ENCODE peak calls at places on chromosome 16, in seven cellular contexts. V is NCI-H1092; C is stimulated activated naive CD8-positive, alpha-beta T cell treated with anti-CD3 and anti-CD28 coated beads, Interleukin-15, Interleukin-2, amounts not matched to agents 100 U/mL and 50 U/mL, for 24 hours; X is GOT3; M is lung; F is right lobe of liver; K is GM12865. W is an unnamed sample.

GRCh38 chr16:57699899-57700298 is 5.3 kb downstream of the DRC7 start:
- DNase-seq in X (no peak), V (no peak), F (no peak), C (no peak), M (no peak), K (no peak), W (no peak)

GRCh38 chr16:12439443-12440232 is 364.0 kb downstream of the CPPED1 start:
- DNase-seq in K (no peak), F (no peak), C (no peak), M (no peak), X (no peak), V (peak; percentile 70), W (no peak)

GRCh38 chr16:19888834-19889233 is 4.2 kb upstream of the GPRC5B start:
- DNase-seq in M (no peak), X (no peak), C (peak; percentile 16), F (no peak), K (no peak), V (no peak), W (no peak)

GRCh38 chr16:53829186-53829747 is 125.3 kb downstream of the FTO start:
- DNase-seq in C (no peak), V (no peak), F (no peak), M (no peak), X (no peak), K (no peak), W (no peak)

GRCh38 chr16:47851026-47851610 is 304.7 kb downstream of the ABCC12 start:
- DNase-seq in M (no peak), F (no peak), C (no peak), K (no peak), X (no peak), V (no peak), W (no peak)

GRCh38 chr16:71246309-71246708 is 15.8 kb upstream of the HYDIN start:
- DNase-seq in F (no peak), K (no peak), X (no peak), M (no peak), C (no peak), V (no peak), W (no peak)

GRCh38 chr16:86298166-86299131 is 211.9 kb upstream of the FOXF1 start:
- DNase-seq in F (no peak), K (no peak), M (no peak), X (no peak), V (no peak), C (no peak), W (no peak)

GRCh38 chr16:86337138-86337537 is 173.2 kb upstream of the FOXF1 start:
- DNase-seq in K (no peak), M (no peak), C (no peak), V (no peak), X (no peak), F (no peak), W (no peak)

GRCh38 chr16:79007614-79008013 is 592.9 kb downstream of the MAF start:
- DNase-seq in X (no peak), M (no peak), V (no peak), F (no peak), K (no peak), C (no peak), W (no peak)

GRCh38 chr16:2174396-2175131 is 19.0 kb downstream of the TRAF7 start:
- DNase-seq in F (no peak), V (no peak), X (no peak), M (no peak), C (no peak), K (no peak), W (no peak)

GRCh38 chr16:68900009-68900408 is 56.7 kb downstream of the TANGO6 start:
- DNase-seq in C (no peak), X (no peak), V (no peak), F (peak; percentile 73), M (no peak), K (no peak), W (no peak)

GRCh38 chr16:88882358-88883030 is 16.0 kb upstream of the PABPN1L start:
- DNase-seq in X (no peak), C (no peak), M (no peak), F (peak; percentile 79), K (peak; percentile 49), V (no peak), W (no peak)

GRCh38 chr16:67733734-67734470 is 14.8 kb upstream of the GFOD2 start:
- DNase-seq in M (no peak), C (no peak), X (no peak), F (no peak), V (no peak), K (no peak), W (no peak)

GRCh38 chr16:73420244-73421040 is 372.5 kb upstream of the ZFHX3 start:
- DNase-seq in M (no peak), C (no peak), X (no peak), F (no peak), K (no peak), V (no peak), W (peak; percentile 22)

GRCh38 chr16:87203060-87203656 is 114.0 kb downstream of the C16orf95 start:
- DNase-seq in C (peak; percentile 68), F (no peak), M (peak; percentile 47), V (peak; percentile 36), X (peak; percentile 47), K (peak; percentile 52), W (peak; percentile 87)

GRCh38 chr16:57169327-57169726 is 16.5 kb downstream of the PSME3IP1 start:
- DNase-seq in K (no peak), X (no peak), V (no peak), C (no peak), M (no peak), F (no peak), W (no peak)

GRCh38 chr16:24685539-24686432 is 43.7 kb upstream of the TNRC6A start:
- DNase-seq in C (no peak), V (peak; percentile 32), X (peak; percentile 15), M (no peak), K (no peak), F (peak; percentile 81), W (peak; percentile 20)

GRCh38 chr16:14487579-14487978 is 142.5 kb downstream of the PARN start:
- DNase-seq in F (no peak), K (no peak), X (no peak), M (no peak), C (no peak), V (no peak), W (no peak)

GRCh38 chr16:2511128-2511785 is 2.5 kb upstream of the ATP6V0C start:
- DNase-seq in M (peak; percentile 51), F (no peak), C (no peak), V (no peak), X (no peak), K (no peak), W (no peak)

GRCh38 chr16:49696414-49697101 is 159.4 kb downstream of the ZNF423 start:
- DNase-seq in X (no peak), C (no peak), V (no peak), F (no peak), K (no peak), M (no peak), W (no peak)

GRCh38 chr16:27258241-27258734 is 10.3 kb downstream of the NSMCE1 start:
- DNase-seq in F (no peak), M (no peak), K (no peak), X (no peak), V (no peak), C (no peak), W (no peak)

GRCh38 chr16:84647830-84648594 is at the start of gene KLHL36:
- DNase-seq in V (no peak), K (peak; percentile 60), F (peak; percentile 72), C (peak; percentile 79), X (no peak), M (peak; percentile 46), W (peak; percentile 81)

GRCh38 chr16:2042171-2042570 is 5.5 kb downstream of the NTHL1 start:
- DNase-seq in X (no peak), F (peak; percentile 90), K (no peak), V (peak; percentile 78), C (no peak), M (peak; percentile 84), W (no peak)

GRCh38 chr16:89207993-89208392 is 7.7 kb upstream of the SLC22A31 start:
- DNase-seq in V (no peak), X (no peak), M (no peak), K (no peak), F (no peak), C (no peak), W (no peak)

GRCh38 chr16:5036228-5037156 is 2.8 kb upstream of the NAGPA start:
- DNase-seq in V (no peak), C (no peak), F (no peak), M (no peak), X (no peak), K (peak; percentile 46), W (no peak)

GRCh38 chr16:69329369-69330285 is 761 bp downstream of the PDF start:
- DNase-seq in C (peak; percentile 50), F (peak; percentile 65), X (no peak), K (peak; percentile 52), M (no peak), V (no peak), W (peak; percentile 30)

GRCh38 chr16:81517150-81517499 is 72.5 kb downstream of the CMIP start:
- DNase-seq in M (no peak), C (no peak), V (no peak), X (no peak), F (no peak), K (no peak), W (no peak)

GRCh38 chr16:13296206-13296605 is 394.8 kb downstream of the SHISA9 start:
- DNase-seq in M (no peak), K (no peak), V (no peak), C (no peak), F (no peak), X (no peak), W (no peak)

GRCh38 chr16:17359778-17360177 is 111.0 kb downstream of the XYLT1 start:
- DNase-seq in F (no peak), X (no peak), C (peak; percentile 69), V (no peak), K (peak; percentile 28), M (no peak), W (no peak)

W was measured in HTR-8/SVneo.